ENCODE peak calls at places on chromosome 15, in seven cellular contexts. H is left ventricle myocardium inferior; V is SK-N-SH; G is body of pancreas; Q is adrenal gland; L is effector memory CD4-positive, alpha-beta T cell; I is PC-3. D is an unnamed sample. For H3K4me1, the result is how much of the 10 kb centered on the place peaks cover.

GRCh38 chr15:47746516-47746915 is 29.2 kb downstream of the SEMA6D start:
- DNase-seq in H (no peak), V (no peak), G (no peak), Q (no peak), L (no peak), I (no peak), D (no peak)

GRCh38 chr15:27260523-27260922 is 289.5 kb downstream of the GABRG3 start:
- DNase-seq in H (no peak), V (no peak), G (no peak), Q (no peak), L (no peak), I (no peak), D (no peak)

GRCh38 chr15:41241251-41241964 is 10.3 kb downstream of the CHP1 start:
- DNase-seq in H (peak), V (peak), G (peak), Q (peak), L (no peak), I (no peak), D (no peak)

GRCh38 chr15:69390575-69390974 is 23.6 kb upstream of the KIF23 start:
- DNase-seq in H (no peak), V (no peak), G (no peak), Q (no peak), L (no peak), I (peak), D (no peak)

GRCh38 chr15:99909914-99910313 is 176.7 kb upstream of the LYSMD4 start:
- DNase-seq in H (no peak), V (no peak), G (no peak), Q (no peak), L (no peak), I (peak), D (no peak)

GRCh38 chr15:40253179-40253790 is 14.4 kb downstream of the PAK6 start:
- DNase-seq in H (no peak), V (no peak), G (no peak), Q (no peak), L (no peak), I (peak), D (peak)

GRCh38 chr15:78304487-78305413 is 5.3 kb upstream of the SKIC8 start:
- DNase-seq in H (no peak), V (no peak), G (no peak), Q (no peak), L (no peak), I (no peak), D (no peak)

GRCh38 chr15:69703495-69704187 is 251.0 kb downstream of the RPLP1 start:
- DNase-seq in H (no peak), V (no peak), G (no peak), Q (no peak), L (no peak), I (no peak), D (no peak)

GRCh38 chr15:71512281-71513016 is 297.9 kb upstream of the NR2E3 start:
- DNase-seq in H (no peak), V (no peak), G (no peak), Q (no peak), L (no peak), I (peak), D (no peak)

GRCh38 chr15:83299462-83299861 is 15.0 kb upstream of the BNC1 start:
- DNase-seq in H (no peak), V (no peak), G (no peak), Q (no peak), L (no peak), I (no peak), D (no peak)

GRCh38 chr15:38129531-38130199 is 123.0 kb upstream of the SPRED1 start:
- DNase-seq in H (peak), V (peak), G (peak), Q (peak), L (no peak), I (peak), D (peak)

GRCh38 chr15:81362790-81363189 is 11.2 kb downstream of the TMC3 start:
- DNase-seq in H (no peak), V (no peak), G (no peak), Q (no peak), L (no peak), I (peak), D (no peak)

GRCh38 chr15:37083610-37084009 is 16.7 kb downstream of the MEIS2 start:
- DNase-seq in H (no peak), V (no peak), G (no peak), Q (no peak), L (no peak), I (no peak), D (no peak)

GRCh38 chr15:74315626-74316025 is 51.8 kb downstream of the CYP11A1 start:
- DNase-seq in H (peak), V (no peak), G (no peak), Q (no peak), L (no peak), I (no peak), D (no peak)
- H3K4me1 ChIP-seq in H (half or more), V (half or more), G (under half), Q (under half), L (under half), I (under half), D (under half)

GRCh38 chr15:64216161-64216560 is 53.3 kb upstream of the PPIB start:
- DNase-seq in H (no peak), V (no peak), G (no peak), Q (no peak), L (no peak), I (no peak), D (no peak)
- H3K27ac ChIP-seq in H (no peak), V (no peak), G (no peak), Q (no peak), L (no peak), I (no peak), D (no peak)

GRCh38 chr15:68113273-68113672 is 59.2 kb downstream of the PIAS1 start:
- DNase-seq in H (no peak), V (peak), G (peak), Q (peak), L (no peak), I (no peak), D (no peak)

GRCh38 chr15:68113751-68114150 is 59.6 kb downstream of the PIAS1 start:
- DNase-seq in H (no peak), V (no peak), G (no peak), Q (no peak), L (no peak), I (no peak), D (no peak)

GRCh38 chr15:68114840-68115239 is 60.7 kb downstream of the PIAS1 start:
- DNase-seq in H (no peak), V (no peak), G (no peak), Q (no peak), L (no peak), I (no peak), D (no peak)

GRCh38 chr15:68112711-68113110 is 58.6 kb downstream of the PIAS1 start:
- DNase-seq in H (no peak), V (no peak), G (no peak), Q (no peak), L (no peak), I (no peak), D (no peak)

DNA sequence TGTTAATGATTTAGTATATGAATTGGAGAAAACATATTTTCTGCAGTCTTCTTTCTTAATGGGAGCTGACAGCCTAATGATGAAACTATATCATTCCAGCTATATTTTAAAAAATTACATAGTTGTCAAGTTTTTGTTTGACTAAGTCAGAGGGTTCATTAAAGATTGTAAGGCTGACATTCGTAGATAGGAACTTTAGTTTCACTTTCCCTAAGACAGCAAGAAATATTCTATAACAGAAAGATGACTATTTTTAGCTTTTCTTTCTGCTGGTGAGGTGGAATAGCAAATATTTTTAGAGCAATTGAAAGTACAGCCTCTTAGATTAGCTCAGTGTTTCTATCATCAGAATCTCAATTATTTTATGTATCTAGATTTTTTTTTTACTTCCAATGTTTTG is 60.2 kb downstream of the PIAS1 start:
- DNase-seq in H (no peak), V (no peak), G (no peak), Q (no peak), L (no peak), I (no peak), D (no peak)
- H3K4me3 ChIP-seq in H (peak), V (peak), G (no peak), Q (peak), L (no peak), I (peak), D (peak)

DNA sequence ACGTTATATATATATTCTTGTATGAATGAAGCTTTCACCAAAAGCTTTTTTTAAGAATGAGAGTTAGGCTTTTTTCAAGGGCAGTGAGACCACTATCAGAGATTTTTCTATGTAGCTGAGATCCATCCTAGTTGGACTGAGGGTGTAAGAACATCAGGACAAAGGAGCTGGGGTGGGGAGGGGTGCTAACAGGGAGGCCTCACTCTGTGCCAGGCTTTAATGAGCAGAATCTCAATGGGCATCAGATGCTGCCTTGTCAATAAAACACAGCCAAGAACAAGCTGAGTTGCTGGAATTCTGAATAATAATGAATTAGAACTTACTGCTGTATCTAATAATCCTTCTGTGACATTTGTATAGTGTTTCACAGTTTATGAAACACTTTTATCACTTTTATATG is 41.4 kb upstream of the USP3 start:
- DNase-seq in H (no peak), V (no peak), G (no peak), Q (no peak), L (no peak), I (no peak), D (no peak)
- H3K4me1 ChIP-seq in H (under half), V (under half), G (under half), Q (under half), L (under half), I (under half), D (under half)